ENCODE peak calls at places on chromosome 3, in ten cellular contexts. P is HCT116, Y is Panc1, J is cardiac muscle cell, S is AG04450, Z is left ventricle myocardium inferior, O is prostate gland, L is tibial artery, U is tibial nerve, V is heart left ventricle. T is an unnamed sample.

GRCh38 chr3:23430781-23431423 is 227.8 kb downstream of the UBE2E2 start:
- DNase-seq in U (no peak), V (no peak), Z (no peak), O (no peak), P (no peak), S (no peak), J (no peak), Y (no peak), L (no peak), T (no peak)

GRCh38 chr3:31532587-31533168 is at the start of gene STT3B:
- DNase-seq in O (peak), L (peak), Z (peak), S (peak), V (peak), J (peak), Y (no peak), P (peak), U (peak), T (peak)

GRCh38 chr3:128133273-128133883 is 9.8 kb upstream of the RUVBL1 start:
- DNase-seq in Z (no peak), U (no peak), L (no peak), P (peak), S (peak), O (no peak), J (peak), Y (peak), V (no peak), T (peak)

GRCh38 chr3:40829876-40830275 is 305.1 kb downstream of the ZNF621 start:
- DNase-seq in V (no peak), J (no peak), Y (no peak), U (no peak), O (no peak), L (no peak), Z (no peak), P (no peak), S (no peak), T (no peak)

GRCh38 chr3:6438031-6438430 is 422.9 kb upstream of the GRM7 start:
- DNase-seq in Z (no peak), L (no peak), O (no peak), P (no peak), Y (no peak), U (no peak), S (no peak), V (no peak), J (no peak), T (no peak)

GRCh38 chr3:178445139-178445538 is 91.1 kb upstream of the KCNMB2 start:
- DNase-seq in Y (no peak), V (no peak), O (no peak), J (no peak), P (no peak), S (no peak), Z (no peak), U (no peak), L (no peak), T (no peak)

GRCh38 chr3:172256101-172256687 is 192.1 kb downstream of the GHSR start:
- DNase-seq in S (no peak), P (no peak), Z (no peak), Y (no peak), V (peak), J (peak), O (no peak), L (peak), U (peak), T (no peak)

GRCh38 chr3:58271901-58272501 is 34.0 kb upstream of the RPP14 start:
- DNase-seq in S (peak), J (peak), Y (peak), L (no peak), P (peak), O (no peak), Z (no peak), U (no peak), V (no peak), T (peak)

GRCh38 chr3:128367726-128368125 is 99.0 kb downstream of the DNAJB8 start:
- DNase-seq in S (no peak), O (no peak), Y (no peak), Z (no peak), P (no peak), U (no peak), L (no peak), V (no peak), J (no peak), T (peak)

GRCh38 chr3:119508172-119508845 is 10.0 kb downstream of the TIMMDC1 start:
- DNase-seq in U (no peak), S (no peak), Y (no peak), O (no peak), P (no peak), Z (no peak), V (no peak), L (no peak), J (no peak), T (no peak)

GRCh38 chr3:10292505-10293419 is at the start of gene GHRL:
- DNase-seq in O (no peak), Z (no peak), P (no peak), J (peak), S (no peak), L (no peak), V (no peak), U (no peak), Y (no peak), T (peak)

GRCh38 chr3:105397974-105398373 is 31.3 kb downstream of the ALCAM start:
- DNase-seq in P (no peak), V (no peak), Y (no peak), U (no peak), J (no peak), S (no peak), L (no peak), Z (no peak), O (no peak), T (no peak)

GRCh38 chr3:141421639-141422319 is 53.5 kb downstream of the ZBTB38 start:
- DNase-seq in Z (no peak), O (no peak), L (no peak), S (no peak), P (no peak), U (no peak), J (peak), Y (no peak), V (no peak), T (peak)

GRCh38 chr3:149618151-149619123 is 39.4 kb downstream of the WWTR1 start:
- DNase-seq in V (peak), O (peak), Z (peak), U (no peak), Y (no peak), J (peak), L (peak), S (no peak), P (no peak), T (peak)

GRCh38 chr3:107588217-107588616 is 65.5 kb downstream of the BBX start:
- DNase-seq in S (no peak), O (no peak), J (no peak), V (no peak), U (no peak), P (no peak), Z (no peak), L (no peak), Y (no peak), T (no peak)

GRCh38 chr3:71184252-71184651 is 399.3 kb downstream of the FOXP1 start:
- DNase-seq in S (no peak), U (no peak), Y (no peak), L (no peak), V (no peak), O (no peak), P (no peak), J (no peak), Z (no peak), T (no peak)

GRCh38 chr3:148379763-148380162 is 317.9 kb upstream of the AGTR1 start:
- DNase-seq in J (peak), L (no peak), V (no peak), S (peak), P (peak), O (peak), Z (no peak), Y (peak), U (no peak), T (peak)

GRCh38 chr3:23389089-23389488 is 186.0 kb downstream of the UBE2E2 start:
- DNase-seq in J (no peak), V (no peak), U (no peak), Y (no peak), S (no peak), P (no peak), L (no peak), Z (no peak), O (peak), T (no peak)

GRCh38 chr3:42699511-42699971 is 3.1 kb downstream of the HHATL start:
- DNase-seq in V (peak), Z (no peak), S (no peak), U (no peak), L (peak), Y (no peak), O (no peak), J (no peak), P (no peak), T (no peak)

GRCh38 chr3:156751461-156752025 is 74.6 kb upstream of the LEKR1 start:
- DNase-seq in U (peak), O (peak), P (no peak), Y (no peak), L (no peak), J (peak), S (peak), Z (peak), V (peak), T (peak)

GRCh38 chr3:156750874-156751245 is 75.3 kb upstream of the LEKR1 start:
- DNase-seq in Z (no peak), Y (no peak), L (no peak), V (no peak), U (no peak), J (peak), P (no peak), O (no peak), S (no peak), T (peak)

GRCh38 chr3:156749244-156749643 is 74.9 kb downstream of the TIPARP start:
- DNase-seq in O (no peak), Y (no peak), U (no peak), V (no peak), L (no peak), S (no peak), P (no peak), J (no peak), Z (no peak), T (peak)

GRCh38 chr3:156747046-156747445 is 72.7 kb downstream of the TIPARP start:
- DNase-seq in J (no peak), V (no peak), P (no peak), L (no peak), Y (no peak), U (no peak), S (no peak), Z (no peak), O (no peak), T (no peak)

DNA sequence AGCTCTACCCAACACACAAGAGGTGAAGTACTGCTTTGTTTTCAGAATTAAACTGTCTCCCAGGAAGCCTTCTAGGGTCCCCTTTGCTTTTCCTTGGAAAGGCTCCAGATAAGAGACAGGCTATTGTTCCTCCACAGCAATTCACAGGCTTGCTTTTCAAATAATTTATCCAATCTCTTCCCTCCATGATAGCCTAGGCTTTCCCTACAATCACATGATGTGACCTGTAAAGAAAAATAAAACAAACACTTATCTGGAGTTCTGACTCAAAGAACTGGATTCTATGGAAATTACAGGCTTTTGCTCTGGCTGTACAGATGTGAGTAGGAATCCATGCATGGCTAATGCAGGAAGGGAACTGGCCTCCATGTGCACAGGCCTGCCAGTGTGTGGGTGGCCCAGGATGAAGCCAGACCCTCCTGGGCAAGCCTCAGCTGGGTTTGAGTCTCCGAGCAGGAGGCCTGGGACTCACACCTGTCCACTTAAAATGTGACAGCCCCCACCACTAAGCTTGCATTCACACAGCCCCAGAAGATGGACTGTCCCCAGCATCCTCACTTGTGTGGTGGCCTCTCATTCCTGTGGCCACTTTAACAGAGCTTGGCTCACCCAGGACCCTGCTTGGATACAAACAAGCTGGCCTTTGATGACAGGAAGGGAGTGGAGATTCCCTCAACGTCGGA is 75.8 kb upstream of the LEKR1 start:
- DNase-seq in J (peak), O (no peak), S (no peak), V (no peak), Y (no peak), L (no peak), Z (no peak), P (no peak), U (no peak), T (peak)
- H3K4me3 ChIP-seq in J (no peak), O (no peak), S (no peak), V (no peak), Y (no peak), L (no peak), Z (no peak), P (no peak), U (no peak), T (no peak)

GRCh38 chr3:46685446-46685845 is 8.0 kb downstream of the ALS2CL start:
- DNase-seq in V (no peak), P (no peak), L (no peak), O (no peak), U (no peak), Z (no peak), Y (no peak), S (no peak), J (no peak), T (no peak)
- H3K27ac ChIP-seq in V (no peak), P (no peak), L (no peak), O (no peak), U (no peak), Z (no peak), Y (no peak), S (no peak), J (no peak), T (no peak)

DNA sequence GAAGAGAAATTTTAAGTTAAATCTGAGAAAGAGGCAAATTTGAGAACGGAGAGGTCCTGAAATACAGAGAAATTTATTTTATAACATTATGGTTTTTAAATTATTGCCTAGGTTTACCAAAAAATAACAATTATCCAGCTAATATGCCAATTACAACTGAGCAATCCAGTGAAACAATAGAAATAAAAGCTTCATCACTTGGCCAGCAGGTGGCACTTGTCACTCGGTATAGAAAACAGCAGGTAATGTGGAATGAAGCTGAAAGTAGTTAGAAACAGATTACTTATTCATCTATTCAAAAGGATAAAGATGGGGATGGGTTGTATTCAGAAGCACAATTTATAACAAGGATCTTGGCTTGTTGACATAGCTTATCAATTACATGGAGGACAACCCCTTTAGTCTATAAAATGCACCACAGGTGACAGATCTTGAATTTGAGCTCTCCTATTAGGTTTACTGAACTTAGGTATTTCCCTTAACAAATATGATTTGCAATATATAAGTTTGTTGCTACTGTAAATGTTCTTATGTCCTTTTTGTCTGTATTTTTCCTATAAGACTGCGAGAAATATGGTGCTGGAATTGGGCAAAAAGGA is 70.1 kb upstream of the GUCA1C start:
- DNase-seq in Y (no peak), Z (no peak), L (no peak), J (peak), O (peak), S (peak), P (peak), U (no peak), V (no peak), T (peak)
- TF ChIP-seq CTCF in Y (peak), Z (peak), L (peak), J (peak), O (peak), S (peak), P (peak), U (peak), V (peak), T (peak)

GRCh38 chr3:191236635-191237034 is 37.6 kb downstream of the OSTN start:
- DNase-seq in J (peak), O (no peak), Z (no peak), L (no peak), U (no peak), P (no peak), S (peak), V (no peak), Y (no peak), T (no peak)
- H3K4me3 ChIP-seq in J (no peak), O (no peak), Z (no peak), L (no peak), U (no peak), P (no peak), S (no peak), V (no peak), Y (no peak), T (no peak)

DNA sequence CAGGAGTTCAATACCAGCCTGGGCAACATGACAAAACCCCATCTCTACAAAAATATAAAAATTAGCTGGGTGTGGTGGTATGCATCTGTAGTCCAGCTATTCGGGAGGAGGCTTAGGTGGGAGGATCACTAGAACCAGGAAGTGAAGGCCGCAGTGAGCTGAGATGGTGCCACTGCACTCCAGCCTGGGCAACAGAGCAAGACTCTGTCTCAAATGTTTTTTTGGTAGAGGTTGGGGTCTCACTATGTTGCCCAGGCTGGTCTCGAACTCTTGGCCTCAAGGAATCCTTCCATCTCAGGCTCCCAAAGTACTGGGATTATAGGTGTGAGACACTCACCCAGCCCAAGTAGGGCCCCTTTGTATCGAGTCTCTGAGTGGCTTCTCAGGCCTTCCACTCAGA is 1.9 kb upstream of the IFRD2 start:
- DNase-seq in J (no peak), Y (no peak), O (no peak), S (no peak), Z (no peak), L (no peak), P (no peak), U (no peak), V (no peak), T (no peak)
- H3K27ac ChIP-seq in J (no peak), Y (no peak), O (no peak), S (no peak), Z (no peak), L (no peak), P (no peak), U (no peak), V (no peak), T (no peak)

DNA sequence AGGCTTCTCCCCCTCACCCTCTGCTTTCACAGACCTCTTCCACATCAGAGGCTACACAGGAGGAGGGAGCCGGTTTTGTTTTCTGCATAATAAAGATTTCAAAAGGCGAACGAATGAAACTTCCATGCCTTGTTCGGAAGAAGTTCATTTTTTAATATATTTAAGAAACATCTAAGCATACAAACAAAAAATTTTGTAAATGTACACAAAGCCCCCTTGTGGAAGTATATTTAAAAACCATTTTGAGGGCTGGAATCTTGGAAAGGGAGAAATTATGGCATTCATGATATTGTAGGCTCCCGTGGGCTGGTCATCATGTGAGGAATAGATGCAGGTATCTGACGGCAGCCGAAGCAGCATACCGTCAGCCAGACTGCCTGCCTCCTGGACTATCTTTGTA is 90.4 kb downstream of the MECOM start:
- DNase-seq in P (no peak), S (no peak), Z (no peak), U (no peak), Y (no peak), J (peak), V (no peak), L (no peak), O (no peak), T (no peak)
- TF ChIP-seq CTCF in P (no peak), S (peak), Z (no peak), U (no peak), Y (peak), J (peak), V (no peak), L (no peak), O (no peak), T (no peak)

T was measured in brain microvascular endothelial cell.